ENCODE peak calls at places on chromosomes 7 and 10, in five cellular contexts. One of them, this sample, is unnamed.

GRCh38 chr7:98240961-98241673 is 10.9 kb downstream of the TECPR1 start:
- DNase-seq in GM12878: no peak
- DNase-seq in H1: peak
- DNase-seq in HCT116: peak
- DNase-seq in HepG2: peak
- DNase-seq in this sample: peak

GRCh38 chr10:1513221-1513620 is 224.1 kb downstream of the ADARB2 start:
- DNase-seq in H1: no peak
- DNase-seq in HCT116: no peak
- DNase-seq in HepG2: no peak
- DNase-seq in GM12878: no peak
- DNase-seq in this sample: no peak

GRCh38 chr7:111438369-111439289 is 123.7 kb downstream of the IMMP2L start:
- DNase-seq in HepG2: no peak
- DNase-seq in HCT116: no peak
- DNase-seq in H1: no peak
- DNase-seq in GM12878: no peak
- DNase-seq in this sample: peak

GRCh38 chr10:49398000-49398861 is 2.3 kb upstream of the DRGX start:
- DNase-seq in HepG2: no peak
- DNase-seq in GM12878: no peak
- DNase-seq in H1: peak
- DNase-seq in HCT116: no peak
- DNase-seq in this sample: peak

GRCh38 chr7:84039432-84039831 is 155.2 kb downstream of the SEMA3A start:
- DNase-seq in HCT116: no peak
- DNase-seq in H1: no peak
- DNase-seq in GM12878: no peak
- DNase-seq in HepG2: no peak
- DNase-seq in this sample: no peak

GRCh38 chr7:127689194-127689772 is 37.3 kb downstream of the SND1 start:
- DNase-seq in HepG2: no peak
- DNase-seq in HCT116: no peak
- DNase-seq in H1: no peak
- DNase-seq in GM12878: no peak
- DNase-seq in this sample: no peak

GRCh38 chr10:2362331-2362730 is 625.0 kb upstream of the ADARB2 start:
- DNase-seq in HepG2: no peak
- DNase-seq in GM12878: no peak
- DNase-seq in HCT116: no peak
- DNase-seq in H1: no peak
- DNase-seq in this sample: no peak

GRCh38 chr7:121510858-121511482 is 114.9 kb upstream of the FAM3C start:
- DNase-seq in HCT116: no peak
- DNase-seq in HepG2: no peak
- DNase-seq in GM12878: no peak
- DNase-seq in H1: no peak
- DNase-seq in this sample: no peak

GRCh38 chr7:150675714-150676113 is 9.8 kb upstream of the GIMAP2 start:
- DNase-seq in HCT116: no peak
- DNase-seq in GM12878: no peak
- DNase-seq in H1: no peak
- DNase-seq in HepG2: no peak
- DNase-seq in this sample: no peak

GRCh38 chr10:79068203-79068561 is 584 bp upstream of the ZMIZ1 start:
- DNase-seq in H1: no peak
- DNase-seq in GM12878: no peak
- DNase-seq in HCT116: no peak
- DNase-seq in HepG2: no peak
- DNase-seq in this sample: peak

GRCh38 chr10:132833421-132834111 is 47.6 kb upstream of the NKX6-2 start:
- DNase-seq in HCT116: no peak
- DNase-seq in H1: no peak
- DNase-seq in GM12878: no peak
- DNase-seq in HepG2: no peak
- DNase-seq in this sample: no peak

GRCh38 chr10:11197854-11198253 is 180.2 kb downstream of the CELF2 start:
- DNase-seq in GM12878: no peak
- DNase-seq in HCT116: no peak
- DNase-seq in HepG2: no peak
- DNase-seq in H1: no peak
- DNase-seq in this sample: no peak

GRCh38 chr7:12062062-12062461 is 149.0 kb upstream of the TMEM106B start:
- DNase-seq in HepG2: no peak
- DNase-seq in HCT116: no peak
- DNase-seq in H1: no peak
- DNase-seq in GM12878: no peak
- DNase-seq in this sample: no peak
- TF ChIP-seq ATF3 in HepG2: no peak
- TF ChIP-seq ATF3 in HCT116: no peak
- TF ChIP-seq ATF3 in H1: no peak
- TF ChIP-seq ATF3 in GM12878: no peak
- TF ChIP-seq ATF3 in this sample: no peak

DNA sequence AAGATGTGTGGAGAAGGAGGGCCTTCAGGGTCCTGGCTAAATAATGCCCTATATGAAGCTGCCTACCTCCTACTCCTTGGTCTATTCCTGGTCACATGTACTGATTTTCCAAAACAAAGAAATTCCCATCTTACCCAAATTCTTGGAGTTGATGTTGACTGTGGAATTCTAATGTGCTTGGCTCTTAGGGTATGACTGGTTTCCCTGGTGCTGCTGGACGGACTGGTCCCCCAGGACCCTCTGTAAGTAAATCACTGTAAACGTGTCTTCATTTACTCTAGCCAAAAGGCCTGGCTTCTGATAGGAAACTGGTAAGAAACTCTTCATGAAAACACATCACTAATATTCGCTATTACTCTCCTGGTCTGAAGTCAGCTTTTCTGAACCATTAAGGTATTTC is 27.0 kb downstream of the COL1A2 start:
- DNase-seq in GM12878: no peak
- DNase-seq in HepG2: no peak
- DNase-seq in H1: no peak
- DNase-seq in HCT116: no peak
- DNase-seq in this sample: no peak
- H3K4me2 ChIP-seq in GM12878: no peak
- H3K4me2 ChIP-seq in HepG2: no peak
- H3K4me2 ChIP-seq in H1: no peak
- H3K4me2 ChIP-seq in HCT116: no peak
- H3K4me2 ChIP-seq in this sample: no peak

GRCh38 chr7:116425647-116426209 is 73.8 kb upstream of the CAV2 start:
- DNase-seq in HCT116: no peak
- DNase-seq in GM12878: no peak
- DNase-seq in H1: no peak
- DNase-seq in HepG2: no peak
- DNase-seq in this sample: no peak

GRCh38 chr7:116422651-116423050 is 76.9 kb upstream of the CAV2 start:
- DNase-seq in HCT116: no peak
- DNase-seq in HepG2: no peak
- DNase-seq in H1: no peak
- DNase-seq in GM12878: no peak
- DNase-seq in this sample: no peak

GRCh38 chr7:116429986-116430619 is 69.4 kb upstream of the CAV2 start:
- DNase-seq in GM12878: no peak
- DNase-seq in HepG2: no peak
- DNase-seq in HCT116: no peak
- DNase-seq in H1: no peak
- DNase-seq in this sample: no peak

GRCh38 chr7:116423499-116423898 is 76.0 kb upstream of the CAV2 start:
- DNase-seq in H1: no peak
- DNase-seq in GM12878: no peak
- DNase-seq in HepG2: no peak
- DNase-seq in HCT116: no peak
- DNase-seq in this sample: no peak

GRCh38 chr7:116426428-116427156 is 72.9 kb upstream of the CAV2 start:
- DNase-seq in HepG2: no peak
- DNase-seq in GM12878: no peak
- DNase-seq in H1: no peak
- DNase-seq in HCT116: peak
- DNase-seq in this sample: no peak
- TF ChIP-seq ATF3 in HepG2: no peak
- TF ChIP-seq ATF3 in GM12878: no peak
- TF ChIP-seq ATF3 in H1: no peak
- TF ChIP-seq ATF3 in HCT116: peak
- TF ChIP-seq ATF3 in this sample: peak

DNA sequence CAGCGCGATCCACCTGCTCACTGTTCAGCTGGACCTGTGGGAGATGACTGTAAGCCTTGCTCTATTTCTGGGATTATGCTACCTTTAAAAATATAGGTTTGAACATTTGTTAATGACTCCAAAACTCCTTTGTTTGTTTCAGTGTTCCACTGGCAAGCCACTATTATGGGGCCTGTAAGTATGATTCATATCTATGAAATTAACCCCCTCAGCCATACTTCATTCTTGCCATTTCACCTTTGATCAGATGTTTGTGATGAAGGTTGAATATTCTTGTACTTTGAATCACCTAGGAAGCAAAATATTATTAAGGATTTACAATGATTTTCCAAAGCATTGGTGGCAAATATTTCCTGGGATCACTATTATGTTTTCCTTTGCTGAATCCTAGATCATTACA is 23.9 kb upstream of the TFAM start:
- DNase-seq in HCT116: no peak
- DNase-seq in HepG2: no peak
- DNase-seq in GM12878: no peak
- DNase-seq in H1: no peak
- DNase-seq in this sample: no peak
- H3K4me2 ChIP-seq in HCT116: no peak
- H3K4me2 ChIP-seq in HepG2: no peak
- H3K4me2 ChIP-seq in GM12878: no peak
- H3K4me2 ChIP-seq in H1: no peak
- H3K4me2 ChIP-seq in this sample: no peak

DNA sequence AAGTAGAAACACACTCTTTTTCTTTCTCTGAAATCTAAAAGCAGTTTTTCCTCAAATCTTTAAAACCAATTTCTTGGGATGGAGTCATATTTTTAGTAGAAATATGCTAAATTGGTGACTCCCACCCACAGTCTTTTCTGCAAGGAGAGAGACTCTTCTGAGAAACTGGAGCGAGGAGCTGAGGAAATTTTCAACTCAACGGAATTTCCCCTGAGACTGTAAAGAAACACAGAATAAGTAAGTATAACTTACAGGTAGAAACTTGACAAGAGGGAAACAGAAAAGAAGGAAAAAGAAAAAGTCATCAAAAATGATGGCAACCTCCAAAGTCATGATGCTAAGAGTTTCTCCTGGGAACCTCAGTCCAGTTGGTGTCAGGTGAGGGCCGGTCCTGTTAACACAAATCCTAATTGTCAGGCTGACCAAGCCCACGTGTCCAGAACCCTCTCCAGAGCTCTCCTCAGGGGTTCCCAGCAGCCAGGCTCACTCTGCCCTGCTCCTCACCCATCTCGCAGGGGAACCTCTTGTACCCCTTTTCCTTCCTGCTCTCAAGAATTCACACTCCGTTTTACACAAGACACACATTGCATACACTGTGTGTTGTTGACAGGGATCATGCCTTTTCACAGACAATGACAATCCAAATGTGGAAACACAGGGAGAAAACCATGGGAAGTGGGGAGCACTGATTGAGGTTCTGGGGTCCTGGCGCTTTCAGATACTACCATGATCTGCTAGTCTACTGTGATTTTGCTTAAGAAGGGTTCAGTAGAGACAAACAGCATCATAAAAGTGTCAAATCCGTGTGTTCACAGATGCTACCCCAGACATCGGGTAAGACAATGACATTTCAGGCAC is 16.3 kb downstream of the IL2RA start:
- DNase-seq in GM12878: no peak
- DNase-seq in HCT116: no peak
- DNase-seq in H1: peak
- DNase-seq in HepG2: no peak
- DNase-seq in this sample: no peak
- TF ChIP-seq ATF3 in GM12878: no peak
- TF ChIP-seq ATF3 in HCT116: no peak
- TF ChIP-seq ATF3 in H1: no peak
- TF ChIP-seq ATF3 in HepG2: no peak
- TF ChIP-seq ATF3 in this sample: no peak

DNA sequence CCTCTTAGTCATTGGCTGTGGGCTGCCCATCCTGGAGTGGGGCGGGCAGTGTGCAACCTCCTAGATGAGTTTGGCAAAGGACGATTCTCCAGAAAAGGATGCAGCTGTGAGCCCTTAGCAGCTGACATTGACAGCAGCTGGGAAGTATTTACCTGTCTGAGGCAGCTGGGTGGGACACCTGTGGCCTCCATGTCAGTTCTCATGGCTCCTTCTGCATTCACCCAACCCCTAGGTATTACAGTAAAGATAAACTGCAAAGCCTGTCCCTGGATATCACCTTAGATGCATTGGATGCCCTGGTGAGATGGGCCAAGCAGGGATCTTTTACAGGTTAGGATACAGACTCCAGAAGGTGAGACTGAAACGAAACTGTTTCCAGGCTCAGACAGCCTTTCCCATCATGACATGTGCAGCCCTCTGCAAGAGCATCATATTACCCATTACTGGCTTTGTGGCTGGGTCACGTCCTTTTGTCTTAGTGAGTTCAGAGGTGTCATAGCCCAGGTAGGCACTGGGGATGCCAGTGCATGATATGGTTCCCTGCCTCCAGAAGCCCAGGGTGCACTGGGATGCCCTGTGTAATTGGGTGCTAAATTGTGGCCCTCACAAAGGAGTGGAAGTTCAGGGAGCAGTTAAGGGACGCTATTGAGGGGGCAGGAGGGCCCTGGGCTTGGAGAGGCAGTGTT is 28.9 kb downstream of the MINDY4 start:
- DNase-seq in HepG2: no peak
- DNase-seq in H1: peak
- DNase-seq in GM12878: no peak
- DNase-seq in HCT116: no peak
- DNase-seq in this sample: no peak
- H3K4me2 ChIP-seq in HepG2: no peak
- H3K4me2 ChIP-seq in H1: no peak
- H3K4me2 ChIP-seq in GM12878: no peak
- H3K4me2 ChIP-seq in HCT116: no peak
- H3K4me2 ChIP-seq in this sample: no peak

DNA sequence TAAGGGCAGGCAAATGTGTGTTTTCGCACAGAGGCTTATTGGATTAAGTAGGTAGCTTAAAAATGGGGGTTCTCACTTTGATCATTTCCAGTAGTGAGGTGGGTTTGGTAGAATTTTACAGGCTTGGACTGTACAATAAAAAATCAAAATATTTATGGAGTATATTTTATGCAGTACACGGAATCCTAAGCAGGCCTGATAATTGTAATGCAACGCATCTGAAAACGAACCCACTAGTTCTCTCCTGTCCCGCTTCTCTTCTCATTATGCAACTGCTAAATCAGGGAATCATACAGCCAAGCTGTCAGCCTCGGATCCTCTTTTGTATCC is 377 bp upstream of the POLR1F start:
- DNase-seq in H1: no peak
- DNase-seq in GM12878: no peak
- DNase-seq in HCT116: no peak
- DNase-seq in HepG2: no peak
- DNase-seq in this sample: no peak
- TF ChIP-seq ATF3 in H1: no peak
- TF ChIP-seq ATF3 in GM12878: no peak
- TF ChIP-seq ATF3 in HCT116: no peak
- TF ChIP-seq ATF3 in HepG2: no peak
- TF ChIP-seq ATF3 in this sample: no peak

This sample was measured in K562.